ENCODE peak calls at places on chromosomes 6 and 20, in four cellular contexts. C is sigmoid colon; D is fibroblast of villous mesenchyme; Q is activated CD4-positive, alpha-beta T cell treated with anti-CD3 and anti-CD28 coated beads, Interleukin-2, amount 10 ng/mL, durations not matched to agents 7 days and 5 days. Y is an unnamed sample.

GRCh38 chr20:49572857-49573256 is 4.9 kb upstream of the PTGIS start:
- DNase-seq in C (peak; percentile 6), Q (peak; percentile 44), D (no peak), Y (no peak)

GRCh38 chr20:58277578-58278344 is 31.8 kb upstream of the RAB22A start:
- DNase-seq in Q (no peak), D (no peak), C (no peak), Y (no peak)

GRCh38 chr6:118579786-118580185 is 31.7 kb downstream of the PLN start:
- DNase-seq in Q (no peak), D (no peak), C (no peak), Y (no peak)

GRCh38 chr20:58008413-58008812 is 220.0 kb downstream of the ANKRD60 start:
- DNase-seq in D (no peak), C (no peak), Q (no peak), Y (no peak)

GRCh38 chr6:111779660-111780059 is 93.6 kb downstream of the FYN start:
- DNase-seq in D (no peak), Q (no peak), C (no peak), Y (no peak)

GRCh38 chr6:137846772-137847313 is 20.2 kb upstream of the TNFAIP3 start:
- DNase-seq in Q (no peak), D (no peak), C (peak; percentile 79), Y (no peak)

GRCh38 chr6:29552512-29553051 is 7.0 kb downstream of the UBD start:
- DNase-seq in C (no peak), D (peak; percentile 85), Q (peak; percentile 39), Y (no peak)

GRCh38 chr20:50395258-50395729 is 114.9 kb upstream of the PTPN1 start:
- DNase-seq in Q (no peak), C (peak; percentile 94), D (peak; percentile 59), Y (no peak)

GRCh38 chr6:155543141-155543870 is 87.7 kb upstream of the NOX3 start:
- DNase-seq in C (no peak), Q (no peak), D (no peak), Y (no peak)

GRCh38 chr20:44832724-44833123 is 22.4 kb upstream of the RIMS4 start:
- DNase-seq in C (no peak), Q (no peak), D (no peak), Y (no peak)